ENCODE peak calls at places on chromosomes 13 and 19, in four cellular contexts. P, H, D and I are unnamed samples.

GRCh38 chr13:81133066-81133465 is 792.1 kb upstream of the SPRY2 start:
- DNase-seq in D (no peak), P (no peak), H (no peak), I (no peak)

GRCh38 chr19:979318-979741 is 4.8 kb upstream of the WDR18 start:
- DNase-seq in H (no peak), P (no peak), D (no peak), I (no peak)

GRCh38 chr13:106499905-106500304 is 35.6 kb downstream of the EFNB2 start:
- DNase-seq in D (no peak), H (no peak), P (no peak), I (no peak)

GRCh38 chr19:16168465-16169081 is 4.8 kb downstream of the CIB3 start:
- DNase-seq in D (no peak), H (no peak), P (no peak), I (no peak)

GRCh38 chr13:93805736-93806135 is 579.1 kb downstream of the GPC6 start:
- DNase-seq in D (no peak), P (no peak), H (no peak), I (no peak)

GRCh38 chr13:39148513-39148961 is 110.3 kb downstream of the NHLRC3 start:
- DNase-seq in P (no peak), H (no peak), D (no peak), I (no peak)

GRCh38 chr13:52968074-52968700 is 60.4 kb upstream of the OLFM4 start:
- DNase-seq in H (peak; percentile 77), P (peak; percentile 56), D (peak; percentile 30), I (peak; percentile 35)

GRCh38 chr13:102399791-102400618 is 1.8 kb downstream of the FGF14 start:
- DNase-seq in P (peak; percentile 31), H (no peak), D (no peak), I (no peak)

GRCh38 chr13:83716121-83716520 is 166.2 kb downstream of the SLITRK1 start:
- DNase-seq in H (no peak), D (no peak), P (no peak), I (no peak)

GRCh38 chr19:55153652-55154264 is 3.8 kb downstream of the TNNI3 start:
- DNase-seq in P (no peak), H (no peak), D (no peak), I (no peak)

GRCh38 chr19:40398417-40399056 is 8.6 kb upstream of the HIPK4 start:
- DNase-seq in P (peak; percentile 7), D (peak; percentile 57), H (no peak), I (no peak)

GRCh38 chr19:4531562-4532165 is 3.4 kb downstream of the PLIN5 start:
- DNase-seq in P (no peak), H (no peak), D (no peak), I (no peak)

GRCh38 chr19:47891923-47892666 is 6.0 kb upstream of the SULT2A1 start:
- DNase-seq in P (no peak), H (no peak), D (no peak), I (no peak)

GRCh38 chr19:13995878-13996765 is 10.0 kb downstream of the RFX1 start:
- DNase-seq in P (no peak), D (no peak), H (no peak), I (no peak)

GRCh38 chr13:45063261-45063870 is 56.9 kb upstream of the GTF2F2 start:
- DNase-seq in H (no peak), P (no peak), D (no peak), I (no peak)

GRCh38 chr13:67736646-67737420 is 506.7 kb upstream of the PCDH9 start:
- DNase-seq in D (no peak), H (no peak), P (no peak), I (no peak)

GRCh38 chr19:55454787-55455243 is 6.6 kb downstream of the ISOC2 start:
- DNase-seq in H (no peak), P (no peak), D (no peak), I (no peak)

GRCh38 chr13:47917022-47917574 is 84.0 kb downstream of the SUCLA2 start:
- DNase-seq in P (no peak), H (no peak), D (no peak), I (no peak)

GRCh38 chr13:66546534-66547379 is 683.4 kb downstream of the PCDH9 start:
- DNase-seq in P (no peak), D (no peak), H (no peak), I (no peak)

GRCh38 chr13:97068146-97068545 is 73.9 kb upstream of the OXGR1 start:
- DNase-seq in P (no peak), H (no peak), D (no peak), I (no peak)

GRCh38 chr19:8552810-8553209 is 24.4 kb downstream of the MYO1F start:
- DNase-seq in H (no peak), D (no peak), P (no peak), I (peak; percentile 7)

GRCh38 chr13:26929971-26930730 is 169.6 kb upstream of the GPR12 start:
- DNase-seq in P (peak; percentile 28), D (peak; percentile 49), H (no peak), I (no peak)

GRCh38 chr13:24092108-24092507 is 68.4 kb upstream of the SPATA13 start:
- DNase-seq in P (no peak), H (no peak), D (no peak), I (no peak)

GRCh38 chr19:4556574-4557185 is 2.8 kb downstream of the SEMA6B start:
- DNase-seq in P (no peak), D (no peak), H (no peak), I (no peak)

GRCh38 chr13:31213681-31214289 is 14.0 kb downstream of the B3GLCT start:
- DNase-seq in P (no peak), H (no peak), D (no peak), I (no peak)

GRCh38 chr13:113162783-113163685 is 4.6 kb downstream of the PROZ start:
- DNase-seq in P (no peak), D (no peak), H (no peak), I (no peak)

GRCh38 chr19:13152356-13152853 is 2.2 kb downstream of the IER2 start:
- DNase-seq in P (no peak), H (no peak), D (no peak), I (no peak)

GRCh38 chr19:4976412-4977298 is 7.7 kb downstream of the KDM4B start:
- DNase-seq in D (no peak), P (no peak), H (peak; percentile 91), I (peak; percentile 89)

GRCh38 chr19:17075860-17076538 is 422 bp downstream of the MYO9B start:
- DNase-seq in P (no peak), H (no peak), D (peak; percentile 17), I (no peak)

GRCh38 chr13:35909837-35910236 is 221.3 kb downstream of the DCLK1 start:
- DNase-seq in H (no peak), D (no peak), P (no peak), I (no peak)

GRCh38 chr13:93231867-93232266 is 5.3 kb downstream of the GPC6 start:
- DNase-seq in P (no peak), D (no peak), H (no peak), I (no peak)

GRCh38 chr19:56538761-56539263 is at the start of gene ZFP28:
- DNase-seq in H (peak; percentile 89), P (no peak), D (no peak), I (no peak)

GRCh38 chr13:40874138-40874776 is 84.8 kb downstream of the SLC25A15 start:
- DNase-seq in P (no peak), D (no peak), H (no peak), I (no peak)

GRCh38 chr13:114152831-114153371 is 20.5 kb upstream of the RASA3 start:
- DNase-seq in H (no peak), P (no peak), D (no peak), I (no peak)

GRCh38 chr19:30525383-30525782 is 153.2 kb downstream of the ZNF536 start:
- DNase-seq in P (no peak), H (no peak), D (no peak), I (no peak)

GRCh38 chr13:99687728-99688397 is 186.6 kb downstream of the TM9SF2 start:
- DNase-seq in P (no peak), H (no peak), D (no peak), I (no peak)